ENCODE peak calls at places on chromosome 2, in four cellular contexts. X is KBM-7, U is NCI-H1092 treated with DMSO at 0.1 percent for 48 hours, I is right lobe of liver. R is an unnamed sample.

GRCh38 chr2:60735496-60736250 is 20.4 kb upstream of the PAPOLG start:
- DNase-seq in X (peak), U (no peak), I (no peak), R (no peak)

GRCh38 chr2:37614061-37614802 is 57.2 kb downstream of the CDC42EP3 start:
- DNase-seq in X (no peak), U (no peak), I (no peak), R (no peak)

GRCh38 chr2:118875298-118875697 is 27.9 kb upstream of the EN1 start:
- DNase-seq in X (no peak), U (no peak), I (no peak), R (no peak)

GRCh38 chr2:18949871-18950597 is 360.7 kb upstream of the NT5C1B start:
- DNase-seq in X (no peak), U (no peak), I (no peak), R (no peak)

GRCh38 chr2:157971702-157972101 is 95.6 kb upstream of the ACVR1 start:
- DNase-seq in X (peak), U (no peak), I (no peak), R (no peak)

GRCh38 chr2:105052773-105053172 is 14.9 kb downstream of the MRPS9 start:
- DNase-seq in X (no peak), U (no peak), I (peak), R (peak)

GRCh38 chr2:68185541-68186164 is 28.0 kb downstream of the PNO1 start:
- DNase-seq in X (peak), U (peak), I (no peak), R (no peak)

GRCh38 chr2:230496891-230497290 is 80.9 kb downstream of the SP100 start:
- DNase-seq in X (no peak), U (no peak), I (no peak), R (no peak)

GRCh38 chr2:235106874-235107639 is 155.2 kb downstream of the SH3BP4 start:
- DNase-seq in X (peak), U (peak), I (no peak), R (peak)

GRCh38 chr2:63614448-63614968 is 25.7 kb downstream of the MDH1 start:
- DNase-seq in X (no peak), U (no peak), I (no peak), R (peak)

GRCh38 chr2:85255813-85256581 is 71.8 kb downstream of the TGOLN2 start:
- DNase-seq in X (no peak), U (no peak), I (no peak), R (no peak)

GRCh38 chr2:39871291-39871761 is 92.3 kb upstream of the THUMPD2 start:
- DNase-seq in X (peak), U (no peak), I (no peak), R (peak)

R was measured in G401.